ENCODE peak calls at places on chromosome 6, in seven cellular contexts. N, S, W, T, B, C and I are unnamed samples.

GRCh38 chr6:41730531-41731436 is 4.6 kb downstream of the TFEB start:
- DNase-seq in N (no peak), S (no peak), W (no peak), T (no peak), B (no peak), C (no peak), I (no peak)

GRCh38 chr6:32254761-32255211 is 30.9 kb upstream of the NOTCH4 start:
- DNase-seq in N (no peak), S (no peak), W (no peak), T (no peak), B (no peak), C (no peak), I (no peak)

GRCh38 chr6:64224819-64225218 is 589.2 kb downstream of the PHF3 start:
- DNase-seq in N (no peak), S (no peak), W (peak; percentile 14), T (no peak), B (no peak), C (no peak), I (peak; percentile 47)

GRCh38 chr6:2132416-2132815 is 113.0 kb downstream of the GMDS start:
- DNase-seq in N (no peak), S (no peak), W (peak; percentile 12), T (no peak), B (no peak), C (no peak), I (no peak)

GRCh38 chr6:142874676-142875075 is 70.3 kb downstream of the HIVEP2 start:
- DNase-seq in N (no peak), S (no peak), W (no peak), T (no peak), B (no peak), C (no peak), I (no peak)

GRCh38 chr6:164108869-164109769 is 694.6 kb downstream of the QKI start:
- DNase-seq in N (peak; percentile 33), S (no peak), W (no peak), T (no peak), B (no peak), C (peak; percentile 47), I (peak; percentile 90)

GRCh38 chr6:124670801-124671200 is 291.4 kb upstream of the RNF217 start:
- DNase-seq in N (no peak), S (no peak), W (no peak), T (peak; percentile 91), B (no peak), C (no peak), I (no peak)

GRCh38 chr6:136983692-136984091 is 61.1 kb downstream of the IL20RA start:
- DNase-seq in N (no peak), S (no peak), W (no peak), T (no peak), B (no peak), C (no peak), I (no peak)

GRCh38 chr6:33176906-33177305 is 15.4 kb downstream of the COL11A2 start:
- DNase-seq in N (no peak), S (no peak), W (no peak), T (no peak), B (no peak), C (no peak), I (no peak)

DNA sequence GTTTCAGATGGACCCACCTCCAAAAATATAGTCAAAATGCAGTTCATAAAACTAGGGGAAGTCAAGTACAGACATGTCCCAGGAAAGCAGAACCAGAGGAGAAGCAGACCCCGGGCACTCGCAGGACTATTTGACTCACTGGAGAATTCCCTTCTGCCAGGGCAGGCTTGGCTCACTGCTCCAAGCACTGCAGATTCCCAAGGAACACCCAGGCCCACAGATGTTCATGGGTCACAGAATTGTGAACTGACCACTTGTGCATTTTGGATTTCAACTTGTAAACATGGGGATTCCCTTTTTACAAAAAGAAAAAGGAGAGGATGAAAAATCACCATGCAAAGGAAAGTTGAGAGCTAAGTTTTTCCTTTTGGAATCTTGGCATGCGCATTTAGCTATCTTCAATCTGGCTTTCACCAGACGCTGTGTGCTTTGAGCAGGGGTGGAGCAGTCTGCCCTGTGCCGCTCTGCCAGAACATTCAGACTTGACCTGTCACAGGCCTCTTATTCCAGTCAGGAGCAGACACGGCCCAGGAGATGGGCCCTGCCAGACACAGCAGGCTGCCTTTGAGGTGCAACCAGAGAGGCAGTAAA is 237.5 kb upstream of the TAB2 start:
- DNase-seq in N (peak; percentile 64), S (no peak), W (peak; percentile 73), T (no peak), B (no peak), C (no peak), I (peak; percentile 68)
- H3K4me1 ChIP-seq in N (no peaks in the 10 kb centered on the region), S (peaks cover 47% of the 10 kb centered on the region), W (peaks cover 18% of the 10 kb centered on the region), T (no peaks in the 10 kb centered on the region), B (peaks cover 25% of the 10 kb centered on the region), C (no peaks in the 10 kb centered on the region), I (peaks cover 9% of the 10 kb centered on the region)

GRCh38 chr6:71298459-71298858 is 9.8 kb downstream of the OGFRL1 start:
- DNase-seq in N (no peak), S (no peak), W (no peak), T (no peak), B (no peak), C (no peak), I (no peak)

GRCh38 chr6:71300561-71301168 is 12.1 kb downstream of the OGFRL1 start:
- DNase-seq in N (no peak), S (no peak), W (no peak), T (no peak), B (no peak), C (no peak), I (no peak)

GRCh38 chr6:71294121-71294523 is 5.5 kb downstream of the OGFRL1 start:
- DNase-seq in N (peak; percentile 20), S (no peak), W (peak; percentile 92), T (no peak), B (no peak), C (no peak), I (no peak)

DNA sequence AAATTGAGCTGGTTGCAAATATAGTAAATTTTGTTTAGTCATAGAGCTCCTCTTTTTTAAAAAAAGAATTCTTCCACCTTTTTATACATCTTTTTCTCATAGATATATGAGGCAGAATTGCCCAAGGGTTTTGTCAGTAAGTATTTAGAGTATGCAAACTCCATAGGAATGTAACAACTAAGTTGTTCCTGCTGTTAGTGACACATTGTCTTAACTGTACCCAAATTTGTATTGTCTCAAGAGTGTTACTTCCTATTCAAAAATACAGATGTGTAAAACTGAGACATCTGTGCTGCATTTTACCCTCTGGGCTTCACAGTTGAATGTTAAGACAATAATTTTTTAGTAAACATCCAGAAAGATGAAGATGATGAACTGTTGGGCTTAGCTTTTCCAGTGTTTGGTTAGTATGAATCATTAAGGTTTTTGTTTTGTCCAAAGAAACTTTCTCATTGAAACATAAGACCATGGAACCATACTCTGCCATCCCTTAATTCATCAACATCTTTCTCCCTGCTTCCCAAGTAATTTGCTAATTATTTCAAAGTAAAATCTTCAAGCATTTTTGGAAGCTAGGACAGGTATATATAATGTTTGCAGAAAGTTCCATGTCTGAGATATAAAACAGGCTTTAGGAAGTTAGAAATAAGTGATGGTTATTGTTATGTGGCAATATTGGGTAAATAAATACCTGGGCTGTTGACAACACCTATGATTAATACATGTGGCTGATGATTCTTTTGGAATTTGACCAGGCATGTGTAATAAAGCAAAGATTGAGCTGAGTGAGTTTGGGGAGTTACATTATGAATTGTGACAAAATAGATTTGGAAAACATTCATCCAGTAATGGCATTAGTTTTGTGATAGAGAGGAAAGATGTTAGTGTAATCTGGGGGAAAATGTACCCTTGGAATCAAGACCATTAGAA is 11.2 kb downstream of the OGFRL1 start:
- DNase-seq in N (no peak), S (no peak), W (peak; percentile 8), T (no peak), B (no peak), C (no peak), I (no peak)
- H3K27ac ChIP-seq in N (no peak overlapping the region), S (no peak overlapping the region), W (no peak overlapping the region), T (no peak overlapping the region), B (no peak overlapping the region), C (no peak overlapping the region), I (no peak overlapping the region)

GRCh38 chr6:108587258-108588059 is 26.7 kb downstream of the FOXO3 start:
- DNase-seq in N (no peak), S (no peak), W (peak; percentile 92), T (no peak), B (no peak), C (no peak), I (no peak)
- H3K4me1 ChIP-seq in N (no peaks in the 10 kb centered on the region), S (peaks cover 50% of the 10 kb centered on the region), W (peaks cover 46% of the 10 kb centered on the region), T (peaks cover 59% of the 10 kb centered on the region), B (peaks cover 15% of the 10 kb centered on the region), C (peaks cover 18% of the 10 kb centered on the region), I (peaks cover 95% of the 10 kb centered on the region)

DNA sequence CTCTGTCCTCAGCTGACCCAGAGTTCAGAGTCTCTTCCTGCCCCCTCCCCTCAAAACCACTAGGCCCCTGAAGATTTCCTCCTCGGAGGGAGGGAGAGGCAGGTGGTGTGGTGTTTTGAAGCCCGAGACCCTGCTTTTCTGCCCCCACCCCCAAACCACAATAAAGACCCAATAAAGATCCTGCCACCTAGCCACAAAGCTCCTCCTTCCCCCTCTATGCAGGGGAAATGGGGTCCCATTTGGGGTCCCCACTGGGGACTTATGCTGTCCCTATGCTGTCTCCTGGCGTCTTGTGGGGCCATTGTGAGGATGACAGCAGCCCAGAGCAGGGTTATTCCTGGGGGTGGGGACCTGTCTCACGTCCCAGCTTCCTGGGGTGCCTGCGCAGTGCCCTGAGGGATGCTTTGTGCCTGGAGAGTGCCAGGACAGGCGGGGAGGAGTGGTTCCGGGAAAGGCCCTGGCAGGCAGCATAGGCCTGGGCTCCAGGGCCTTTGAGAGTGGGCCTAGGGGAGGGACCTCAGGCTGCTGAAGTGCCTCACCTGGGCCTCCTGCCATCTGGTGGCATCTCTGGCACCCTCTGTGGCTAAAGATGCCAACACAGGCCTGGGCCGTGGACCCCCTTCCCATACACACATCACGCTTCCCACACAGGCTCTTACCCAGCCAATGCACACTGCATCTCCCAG is 8.0 kb upstream of the ARMC12 start:
- DNase-seq in N (peak; percentile 54), S (no peak), W (no peak), T (peak; percentile 85), B (no peak), C (no peak), I (peak; percentile 91)
- H3K27ac ChIP-seq in N (peak overlapping the region; percentile 99), S (peak overlapping the region; percentile 92), W (no peak overlapping the region), T (peak overlapping the region; percentile 96), B (peak overlapping the region; percentile 97), C (no peak overlapping the region), I (peak overlapping the region; percentile 100)

GRCh38 chr6:6591778-6592388 is 3.4 kb downstream of the LY86 start:
- DNase-seq in N (peak; percentile 51), S (no peak), W (no peak), T (peak; percentile 88), B (no peak), C (peak; percentile 38), I (peak; percentile 65)
- H3K4me1 ChIP-seq in N (no peaks in the 10 kb centered on the region), S (peaks cover 35% of the 10 kb centered on the region), W (no peaks in the 10 kb centered on the region), T (peaks cover 62% of the 10 kb centered on the region), B (peaks cover 63% of the 10 kb centered on the region), C (no peaks in the 10 kb centered on the region), I (peaks cover 50% of the 10 kb centered on the region)

DNA sequence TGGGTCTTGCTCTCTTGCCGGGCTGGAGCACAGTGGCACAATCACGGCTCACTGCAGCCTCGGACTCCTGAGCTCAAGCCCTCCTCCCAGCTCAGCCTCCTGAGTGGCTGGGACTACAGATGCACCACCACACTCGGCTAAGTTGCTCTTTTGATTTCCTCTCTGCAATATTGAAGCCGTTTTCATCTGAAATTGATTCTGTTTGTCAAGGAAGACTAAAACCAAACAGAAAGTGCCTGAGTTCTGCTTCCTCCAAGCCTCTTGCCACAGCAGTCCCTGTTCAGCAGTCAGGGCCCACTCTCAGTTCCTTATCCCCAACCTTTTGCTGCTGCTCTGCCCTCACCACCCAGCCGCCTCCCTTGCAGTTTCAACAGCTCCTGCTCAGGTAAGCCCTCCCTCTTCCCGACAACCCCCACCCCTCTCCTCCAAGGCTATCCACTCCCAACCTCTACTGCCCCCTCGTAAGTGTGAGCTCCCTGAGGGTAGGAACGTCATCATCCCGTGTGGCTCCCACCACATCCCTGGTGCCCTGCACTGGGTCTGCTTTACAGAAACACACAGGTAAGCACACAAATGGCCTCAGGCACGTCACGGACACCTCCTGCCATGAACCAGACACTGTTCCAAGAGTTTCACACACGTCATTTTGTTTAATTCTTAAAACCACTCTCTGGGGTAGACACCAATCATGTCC is 70.7 kb upstream of the TAB2 start:
- DNase-seq in N (no peak), S (no peak), W (no peak), T (peak; percentile 78), B (no peak), C (no peak), I (no peak)
- H3K27ac ChIP-seq in N (no peak overlapping the region), S (no peak overlapping the region), W (no peak overlapping the region), T (peak overlapping the region; percentile 59), B (no peak overlapping the region), C (no peak overlapping the region), I (no peak overlapping the region)